ENCODE peak calls at places on chromosomes 1 and 21, in seven cellular contexts. One of them, this sample, is unnamed.

GRCh38 chr1:37442139-37442538 is 32.2 kb upstream of the ZC3H12A start:
- DNase-seq in fibroblast of pulmonary artery: no peak
- DNase-seq in AG08395: no peak
- DNase-seq in NCI-H345: no peak
- DNase-seq in glomerular endothelial cell: no peak
- DNase-seq in NCI-H187: no peak
- DNase-seq in H54: no peak
- DNase-seq in this sample: no peak

GRCh38 chr1:55931272-55931940 is 648.0 kb downstream of the PLPP3 start:
- DNase-seq in fibroblast of pulmonary artery: peak; percentile 58
- DNase-seq in AG08395: no peak
- DNase-seq in NCI-H345: no peak
- DNase-seq in glomerular endothelial cell: no peak
- DNase-seq in NCI-H187: no peak
- DNase-seq in H54: no peak
- DNase-seq in this sample: no peak

GRCh38 chr1:92478393-92478792 is 8.3 kb downstream of the GFI1 start:
- DNase-seq in fibroblast of pulmonary artery: no peak
- DNase-seq in AG08395: no peak
- DNase-seq in NCI-H345: no peak
- DNase-seq in glomerular endothelial cell: no peak
- DNase-seq in NCI-H187: no peak
- DNase-seq in H54: no peak
- DNase-seq in this sample: no peak

GRCh38 chr1:2088434-2088833 is 38.2 kb downstream of the PRKCZ start:
- DNase-seq in fibroblast of pulmonary artery: peak; percentile 77
- DNase-seq in AG08395: peak; percentile 81
- DNase-seq in NCI-H345: no peak
- DNase-seq in glomerular endothelial cell: no peak
- DNase-seq in NCI-H187: no peak
- DNase-seq in H54: peak; percentile 87
- DNase-seq in this sample: no peak

GRCh38 chr1:28971980-28972771 is 57.8 kb downstream of the EPB41 start:
- DNase-seq in fibroblast of pulmonary artery: peak; percentile 70
- DNase-seq in AG08395: peak; percentile 77
- DNase-seq in NCI-H345: no peak
- DNase-seq in glomerular endothelial cell: no peak
- DNase-seq in NCI-H187: no peak
- DNase-seq in H54: peak; percentile 9
- DNase-seq in this sample: no peak

GRCh38 chr1:230711245-230711644 is 2.7 kb downstream of the AGT start:
- DNase-seq in fibroblast of pulmonary artery: no peak
- DNase-seq in AG08395: no peak
- DNase-seq in NCI-H345: no peak
- DNase-seq in glomerular endothelial cell: no peak
- DNase-seq in NCI-H187: no peak
- DNase-seq in H54: no peak
- DNase-seq in this sample: no peak

GRCh38 chr1:114340906-114341698 is 169.9 kb downstream of the TRIM33 start:
- DNase-seq in fibroblast of pulmonary artery: no peak
- DNase-seq in AG08395: no peak
- DNase-seq in NCI-H345: no peak
- DNase-seq in glomerular endothelial cell: no peak
- DNase-seq in NCI-H187: no peak
- DNase-seq in H54: no peak
- DNase-seq in this sample: no peak

GRCh38 chr1:26363549-26364448 is 8.8 kb downstream of the ZNF683 start:
- DNase-seq in fibroblast of pulmonary artery: peak; percentile 72
- DNase-seq in AG08395: peak; percentile 80
- DNase-seq in NCI-H345: peak; percentile 44
- DNase-seq in glomerular endothelial cell: peak; percentile 25
- DNase-seq in NCI-H187: peak; percentile 9
- DNase-seq in H54: peak; percentile 40
- DNase-seq in this sample: peak; percentile 74

GRCh38 chr1:109239580-109240068 is 9.7 kb upstream of the CELSR2 start:
- DNase-seq in fibroblast of pulmonary artery: peak; percentile 45
- DNase-seq in AG08395: no peak
- DNase-seq in NCI-H345: peak; percentile 66
- DNase-seq in glomerular endothelial cell: no peak
- DNase-seq in NCI-H187: no peak
- DNase-seq in H54: no peak
- DNase-seq in this sample: no peak

GRCh38 chr1:226644541-226645176 is 94.4 kb downstream of the ITPKB start:
- DNase-seq in fibroblast of pulmonary artery: no peak
- DNase-seq in AG08395: no peak
- DNase-seq in NCI-H345: no peak
- DNase-seq in glomerular endothelial cell: no peak
- DNase-seq in NCI-H187: no peak
- DNase-seq in H54: no peak
- DNase-seq in this sample: no peak

GRCh38 chr1:244863491-244864252 is 671 bp downstream of the HNRNPU start:
- DNase-seq in fibroblast of pulmonary artery: no peak
- DNase-seq in AG08395: no peak
- DNase-seq in NCI-H345: no peak
- DNase-seq in glomerular endothelial cell: no peak
- DNase-seq in NCI-H187: no peak
- DNase-seq in H54: peak; percentile 5
- DNase-seq in this sample: peak; percentile 50

GRCh38 chr21:17658931-17659330 is 46.2 kb upstream of the BTG3 start:
- DNase-seq in fibroblast of pulmonary artery: no peak
- DNase-seq in AG08395: no peak
- DNase-seq in NCI-H345: no peak
- DNase-seq in glomerular endothelial cell: no peak
- DNase-seq in NCI-H187: no peak
- DNase-seq in H54: no peak
- DNase-seq in this sample: no peak

GRCh38 chr1:26768755-26769154 is 19.0 kb upstream of the PIGV start:
- DNase-seq in fibroblast of pulmonary artery: peak; percentile 83
- DNase-seq in AG08395: peak; percentile 50
- DNase-seq in NCI-H345: no peak
- DNase-seq in glomerular endothelial cell: no peak
- DNase-seq in NCI-H187: no peak
- DNase-seq in H54: no peak
- DNase-seq in this sample: no peak

GRCh38 chr1:20028726-20029125 is 41.3 kb upstream of the PLA2G5 start:
- DNase-seq in fibroblast of pulmonary artery: no peak
- DNase-seq in AG08395: no peak
- DNase-seq in NCI-H345: no peak
- DNase-seq in glomerular endothelial cell: no peak
- DNase-seq in NCI-H187: no peak
- DNase-seq in H54: no peak
- DNase-seq in this sample: no peak

GRCh38 chr1:241560511-241561187 is 28.5 kb downstream of the KMO start:
- DNase-seq in fibroblast of pulmonary artery: no peak
- DNase-seq in AG08395: no peak
- DNase-seq in NCI-H345: no peak
- DNase-seq in glomerular endothelial cell: no peak
- DNase-seq in NCI-H187: no peak
- DNase-seq in H54: no peak
- DNase-seq in this sample: no peak

GRCh38 chr1:9475061-9475627 is 64.1 kb upstream of the SLC25A33 start:
- DNase-seq in fibroblast of pulmonary artery: no peak
- DNase-seq in AG08395: no peak
- DNase-seq in NCI-H345: no peak
- DNase-seq in glomerular endothelial cell: no peak
- DNase-seq in NCI-H187: no peak
- DNase-seq in H54: no peak
- DNase-seq in this sample: no peak

GRCh38 chr1:15945011-15945831 is 30.7 kb downstream of the ZBTB17 start:
- DNase-seq in fibroblast of pulmonary artery: no peak
- DNase-seq in AG08395: no peak
- DNase-seq in NCI-H345: no peak
- DNase-seq in glomerular endothelial cell: no peak
- DNase-seq in NCI-H187: no peak
- DNase-seq in H54: no peak
- DNase-seq in this sample: no peak

GRCh38 chr1:84298688-84299535 is 2.6 kb upstream of the SAMD13 start:
- DNase-seq in fibroblast of pulmonary artery: peak; percentile 22
- DNase-seq in AG08395: peak; percentile 43
- DNase-seq in NCI-H345: peak; percentile 65
- DNase-seq in glomerular endothelial cell: no peak
- DNase-seq in NCI-H187: no peak
- DNase-seq in H54: no peak
- DNase-seq in this sample: peak; percentile 48

GRCh38 chr1:199808110-199808870 is 219.2 kb upstream of the NR5A2 start:
- DNase-seq in fibroblast of pulmonary artery: no peak
- DNase-seq in AG08395: no peak
- DNase-seq in NCI-H345: no peak
- DNase-seq in glomerular endothelial cell: no peak
- DNase-seq in NCI-H187: no peak
- DNase-seq in H54: no peak
- DNase-seq in this sample: no peak

GRCh38 chr1:182392045-182393028 is 747 bp upstream of the GLUL start:
- DNase-seq in fibroblast of pulmonary artery: peak; percentile 58
- DNase-seq in AG08395: peak; percentile 24
- DNase-seq in NCI-H345: peak; percentile 78
- DNase-seq in glomerular endothelial cell: no peak
- DNase-seq in NCI-H187: no peak
- DNase-seq in H54: no peak
- DNase-seq in this sample: peak; percentile 53

This sample was measured in CD14-positive monocyte.